ENCODE peak calls at places on chromosome 1, in ten cellular contexts. One of them, this sample, is unnamed.

GRCh38 chr1:117014209-117014608 is 12.6 kb downstream of the CD101 start:
- DNase-seq in GM12864: no peak
- DNase-seq in left lung: no peak
- DNase-seq in AG04450: no peak
- DNase-seq in HL-60: no peak
- DNase-seq in epithelial cell of esophagus: peak
- DNase-seq in WERI-Rb-1: no peak
- DNase-seq in cardiac muscle cell: no peak
- DNase-seq in H1: no peak
- DNase-seq in progenitor cell of endocrine pancreas: no peak
- DNase-seq in this sample: no peak

GRCh38 chr1:239914827-239915231 is 176.9 kb upstream of the FMN2 start:
- DNase-seq in cardiac muscle cell: no peak
- DNase-seq in progenitor cell of endocrine pancreas: no peak
- DNase-seq in GM12864: no peak
- DNase-seq in WERI-Rb-1: no peak
- DNase-seq in epithelial cell of esophagus: peak
- DNase-seq in H1: no peak
- DNase-seq in AG04450: peak
- DNase-seq in left lung: no peak
- DNase-seq in HL-60: no peak
- DNase-seq in this sample: no peak

GRCh38 chr1:64839732-64840405 is 95.0 kb downstream of the RAVER2 start:
- DNase-seq in progenitor cell of endocrine pancreas: no peak
- DNase-seq in GM12864: no peak
- DNase-seq in WERI-Rb-1: no peak
- DNase-seq in epithelial cell of esophagus: no peak
- DNase-seq in H1: no peak
- DNase-seq in left lung: no peak
- DNase-seq in HL-60: no peak
- DNase-seq in cardiac muscle cell: peak
- DNase-seq in AG04450: no peak
- DNase-seq in this sample: no peak

GRCh38 chr1:86739901-86740507 is 35.6 kb downstream of the SH3GLB1 start:
- DNase-seq in AG04450: no peak
- DNase-seq in GM12864: no peak
- DNase-seq in epithelial cell of esophagus: no peak
- DNase-seq in HL-60: no peak
- DNase-seq in H1: no peak
- DNase-seq in cardiac muscle cell: no peak
- DNase-seq in progenitor cell of endocrine pancreas: no peak
- DNase-seq in WERI-Rb-1: peak
- DNase-seq in left lung: no peak
- DNase-seq in this sample: no peak

GRCh38 chr1:177278626-177279390 is 108.0 kb downstream of the BRINP2 start:
- DNase-seq in HL-60: no peak
- DNase-seq in epithelial cell of esophagus: peak
- DNase-seq in progenitor cell of endocrine pancreas: no peak
- DNase-seq in left lung: no peak
- DNase-seq in WERI-Rb-1: peak
- DNase-seq in GM12864: no peak
- DNase-seq in AG04450: no peak
- DNase-seq in H1: no peak
- DNase-seq in cardiac muscle cell: no peak
- DNase-seq in this sample: no peak

GRCh38 chr1:111904478-111905218 is 84.8 kb downstream of the KCND3 start:
- DNase-seq in H1: no peak
- DNase-seq in cardiac muscle cell: peak
- DNase-seq in AG04450: no peak
- DNase-seq in left lung: no peak
- DNase-seq in WERI-Rb-1: no peak
- DNase-seq in progenitor cell of endocrine pancreas: no peak
- DNase-seq in HL-60: no peak
- DNase-seq in epithelial cell of esophagus: peak
- DNase-seq in GM12864: no peak
- DNase-seq in this sample: peak

GRCh38 chr1:177334856-177335255 is 164.1 kb downstream of the BRINP2 start:
- DNase-seq in WERI-Rb-1: no peak
- DNase-seq in H1: no peak
- DNase-seq in HL-60: no peak
- DNase-seq in epithelial cell of esophagus: no peak
- DNase-seq in left lung: no peak
- DNase-seq in progenitor cell of endocrine pancreas: no peak
- DNase-seq in cardiac muscle cell: no peak
- DNase-seq in AG04450: no peak
- DNase-seq in GM12864: no peak
- DNase-seq in this sample: no peak

GRCh38 chr1:156508955-156509234 is 8.3 kb upstream of the MEF2D start:
- DNase-seq in H1: no peak
- DNase-seq in left lung: no peak
- DNase-seq in cardiac muscle cell: no peak
- DNase-seq in AG04450: no peak
- DNase-seq in GM12864: no peak
- DNase-seq in WERI-Rb-1: no peak
- DNase-seq in progenitor cell of endocrine pancreas: no peak
- DNase-seq in epithelial cell of esophagus: no peak
- DNase-seq in HL-60: no peak
- DNase-seq in this sample: no peak

GRCh38 chr1:157472959-157473358 is 79.4 kb downstream of the FCRL5 start:
- DNase-seq in left lung: no peak
- DNase-seq in GM12864: no peak
- DNase-seq in H1: no peak
- DNase-seq in WERI-Rb-1: no peak
- DNase-seq in progenitor cell of endocrine pancreas: no peak
- DNase-seq in cardiac muscle cell: no peak
- DNase-seq in epithelial cell of esophagus: no peak
- DNase-seq in AG04450: no peak
- DNase-seq in HL-60: no peak
- DNase-seq in this sample: no peak

GRCh38 chr1:169113613-169114119 is 7.2 kb downstream of the ATP1B1 start:
- DNase-seq in epithelial cell of esophagus: peak
- DNase-seq in left lung: no peak
- DNase-seq in WERI-Rb-1: no peak
- DNase-seq in HL-60: no peak
- DNase-seq in AG04450: peak
- DNase-seq in cardiac muscle cell: no peak
- DNase-seq in progenitor cell of endocrine pancreas: no peak
- DNase-seq in GM12864: no peak
- DNase-seq in H1: peak
- DNase-seq in this sample: no peak

GRCh38 chr1:25641931-25642611 is 25.5 kb downstream of the MAN1C1 start:
- DNase-seq in HL-60: no peak
- DNase-seq in left lung: no peak
- DNase-seq in cardiac muscle cell: no peak
- DNase-seq in AG04450: peak
- DNase-seq in epithelial cell of esophagus: no peak
- DNase-seq in WERI-Rb-1: no peak
- DNase-seq in H1: no peak
- DNase-seq in progenitor cell of endocrine pancreas: no peak
- DNase-seq in GM12864: no peak
- DNase-seq in this sample: no peak

GRCh38 chr1:236948381-236948780 is 55.9 kb downstream of the MT1HL1 start:
- DNase-seq in cardiac muscle cell: no peak
- DNase-seq in HL-60: no peak
- DNase-seq in epithelial cell of esophagus: no peak
- DNase-seq in progenitor cell of endocrine pancreas: no peak
- DNase-seq in GM12864: no peak
- DNase-seq in AG04450: no peak
- DNase-seq in H1: no peak
- DNase-seq in WERI-Rb-1: no peak
- DNase-seq in left lung: no peak
- DNase-seq in this sample: no peak

GRCh38 chr1:93798301-93798700 is 80.7 kb downstream of the DNTTIP2 start:
- DNase-seq in epithelial cell of esophagus: no peak
- DNase-seq in cardiac muscle cell: no peak
- DNase-seq in AG04450: peak
- DNase-seq in GM12864: no peak
- DNase-seq in progenitor cell of endocrine pancreas: no peak
- DNase-seq in H1: no peak
- DNase-seq in WERI-Rb-1: no peak
- DNase-seq in left lung: no peak
- DNase-seq in HL-60: no peak
- DNase-seq in this sample: no peak

GRCh38 chr1:46067652-46068051 is 64.8 kb downstream of the PIK3R3 start:
- DNase-seq in left lung: no peak
- DNase-seq in epithelial cell of esophagus: no peak
- DNase-seq in H1: no peak
- DNase-seq in progenitor cell of endocrine pancreas: no peak
- DNase-seq in AG04450: no peak
- DNase-seq in WERI-Rb-1: no peak
- DNase-seq in cardiac muscle cell: no peak
- DNase-seq in GM12864: no peak
- DNase-seq in HL-60: no peak
- DNase-seq in this sample: no peak

GRCh38 chr1:48674641-48675040 is 102.0 kb downstream of the BEND5 start:
- DNase-seq in HL-60: no peak
- DNase-seq in left lung: no peak
- DNase-seq in AG04450: no peak
- DNase-seq in GM12864: no peak
- DNase-seq in H1: no peak
- DNase-seq in progenitor cell of endocrine pancreas: no peak
- DNase-seq in WERI-Rb-1: no peak
- DNase-seq in epithelial cell of esophagus: peak
- DNase-seq in cardiac muscle cell: no peak
- DNase-seq in this sample: no peak

GRCh38 chr1:54120698-54121481 is 31.9 kb downstream of the CDCP2 start:
- DNase-seq in epithelial cell of esophagus: no peak
- DNase-seq in WERI-Rb-1: no peak
- DNase-seq in HL-60: no peak
- DNase-seq in left lung: no peak
- DNase-seq in GM12864: no peak
- DNase-seq in H1: no peak
- DNase-seq in progenitor cell of endocrine pancreas: no peak
- DNase-seq in cardiac muscle cell: no peak
- DNase-seq in AG04450: no peak
- DNase-seq in this sample: no peak

GRCh38 chr1:221900678-221901077 is 158.8 kb upstream of the DUSP10 start:
- DNase-seq in H1: no peak
- DNase-seq in WERI-Rb-1: no peak
- DNase-seq in AG04450: no peak
- DNase-seq in HL-60: no peak
- DNase-seq in cardiac muscle cell: no peak
- DNase-seq in GM12864: no peak
- DNase-seq in left lung: no peak
- DNase-seq in epithelial cell of esophagus: no peak
- DNase-seq in progenitor cell of endocrine pancreas: no peak
- DNase-seq in this sample: no peak

GRCh38 chr1:65065535-65066378 is 82.2 kb upstream of the AK4 start:
- DNase-seq in progenitor cell of endocrine pancreas: peak
- DNase-seq in GM12864: no peak
- DNase-seq in WERI-Rb-1: peak
- DNase-seq in HL-60: no peak
- DNase-seq in cardiac muscle cell: peak
- DNase-seq in AG04450: no peak
- DNase-seq in H1: no peak
- DNase-seq in epithelial cell of esophagus: no peak
- DNase-seq in left lung: peak
- DNase-seq in this sample: no peak

GRCh38 chr1:226719596-226720386 is 19.3 kb downstream of the ITPKB start:
- DNase-seq in progenitor cell of endocrine pancreas: no peak
- DNase-seq in AG04450: no peak
- DNase-seq in H1: no peak
- DNase-seq in epithelial cell of esophagus: no peak
- DNase-seq in GM12864: no peak
- DNase-seq in cardiac muscle cell: no peak
- DNase-seq in HL-60: no peak
- DNase-seq in left lung: no peak
- DNase-seq in WERI-Rb-1: no peak
- DNase-seq in this sample: no peak

GRCh38 chr1:227776277-227776676 is 39.2 kb upstream of the PRSS38 start:
- DNase-seq in cardiac muscle cell: no peak
- DNase-seq in H1: no peak
- DNase-seq in AG04450: no peak
- DNase-seq in left lung: no peak
- DNase-seq in WERI-Rb-1: no peak
- DNase-seq in HL-60: no peak
- DNase-seq in epithelial cell of esophagus: peak
- DNase-seq in progenitor cell of endocrine pancreas: no peak
- DNase-seq in GM12864: no peak
- DNase-seq in this sample: no peak
- TF ChIP-seq CTCF in cardiac muscle cell: no peak
- TF ChIP-seq CTCF in H1: no peak
- TF ChIP-seq CTCF in AG04450: no peak
- TF ChIP-seq CTCF in left lung: no peak
- TF ChIP-seq CTCF in WERI-Rb-1: no peak
- TF ChIP-seq CTCF in HL-60: no peak
- TF ChIP-seq CTCF in epithelial cell of esophagus: no peak
- TF ChIP-seq CTCF in progenitor cell of endocrine pancreas: no peak
- TF ChIP-seq CTCF in GM12864: no peak
- TF ChIP-seq CTCF in this sample: no peak

GRCh38 chr1:17759114-17759513 is 4.0 kb downstream of the ACTL8 start:
- DNase-seq in cardiac muscle cell: no peak
- DNase-seq in GM12864: no peak
- DNase-seq in AG04450: no peak
- DNase-seq in H1: no peak
- DNase-seq in epithelial cell of esophagus: no peak
- DNase-seq in progenitor cell of endocrine pancreas: no peak
- DNase-seq in WERI-Rb-1: peak
- DNase-seq in HL-60: peak
- DNase-seq in left lung: no peak
- DNase-seq in this sample: peak
- TF ChIP-seq CTCF in cardiac muscle cell: no peak
- TF ChIP-seq CTCF in GM12864: peak
- TF ChIP-seq CTCF in AG04450: peak
- TF ChIP-seq CTCF in H1: peak
- TF ChIP-seq CTCF in epithelial cell of esophagus: no peak
- TF ChIP-seq CTCF in progenitor cell of endocrine pancreas: peak
- TF ChIP-seq CTCF in WERI-Rb-1: peak
- TF ChIP-seq CTCF in HL-60: peak
- TF ChIP-seq CTCF in left lung: no peak
- TF ChIP-seq CTCF in this sample: peak

GRCh38 chr1:85582687-85583354 is 2.3 kb downstream of the CCN1 start:
- DNase-seq in AG04450: no peak
- DNase-seq in cardiac muscle cell: no peak
- DNase-seq in HL-60: no peak
- DNase-seq in progenitor cell of endocrine pancreas: no peak
- DNase-seq in WERI-Rb-1: no peak
- DNase-seq in GM12864: no peak
- DNase-seq in epithelial cell of esophagus: peak
- DNase-seq in left lung: no peak
- DNase-seq in H1: no peak
- DNase-seq in this sample: no peak
- TF ChIP-seq CTCF in AG04450: peak
- TF ChIP-seq CTCF in cardiac muscle cell: peak
- TF ChIP-seq CTCF in HL-60: no peak
- TF ChIP-seq CTCF in progenitor cell of endocrine pancreas: no peak
- TF ChIP-seq CTCF in WERI-Rb-1: no peak
- TF ChIP-seq CTCF in GM12864: no peak
- TF ChIP-seq CTCF in epithelial cell of esophagus: no peak
- TF ChIP-seq CTCF in left lung: no peak
- TF ChIP-seq CTCF in H1: no peak
- TF ChIP-seq CTCF in this sample: no peak

DNA sequence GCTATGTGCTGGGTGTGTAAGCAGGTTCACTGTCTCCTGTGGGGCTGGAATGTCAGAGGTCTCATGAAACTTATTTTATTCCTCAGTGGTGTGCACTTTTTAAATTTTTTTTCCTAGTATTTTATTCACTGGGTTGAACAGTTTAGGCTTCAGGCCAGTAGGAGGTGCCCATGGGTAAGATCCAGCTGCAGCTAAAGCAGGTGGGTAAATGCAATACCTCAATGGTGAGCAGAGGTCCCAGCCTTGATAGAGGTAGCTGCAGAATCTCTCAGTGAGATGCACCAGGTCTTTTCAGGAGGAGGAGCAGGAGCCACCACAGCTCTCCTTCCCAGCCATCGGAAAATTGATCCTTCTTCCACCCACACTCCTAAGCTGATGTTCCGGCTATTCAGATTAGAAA is 12.6 kb upstream of the OR6N2 start:
- DNase-seq in epithelial cell of esophagus: peak
- DNase-seq in HL-60: peak
- DNase-seq in cardiac muscle cell: peak
- DNase-seq in AG04450: no peak
- DNase-seq in H1: no peak
- DNase-seq in left lung: no peak
- DNase-seq in progenitor cell of endocrine pancreas: no peak
- DNase-seq in GM12864: no peak
- DNase-seq in WERI-Rb-1: no peak
- DNase-seq in this sample: no peak
- TF ChIP-seq CTCF in epithelial cell of esophagus: peak
- TF ChIP-seq CTCF in HL-60: peak
- TF ChIP-seq CTCF in cardiac muscle cell: peak
- TF ChIP-seq CTCF in AG04450: peak
- TF ChIP-seq CTCF in H1: peak
- TF ChIP-seq CTCF in left lung: peak
- TF ChIP-seq CTCF in progenitor cell of endocrine pancreas: peak
- TF ChIP-seq CTCF in GM12864: peak
- TF ChIP-seq CTCF in WERI-Rb-1: peak
- TF ChIP-seq CTCF in this sample: no peak